ENCODE peak calls at places on chromosomes 13 and 19, in four cellular contexts. X is mesenchymal stem cell, I is neuronal stem cell, K is H1. E is an unnamed sample.

GRCh38 chr13:24007979-24008620 is 110.8 kb upstream of the C1QTNF9B start:
- DNase-seq in X (no peak), I (no peak), K (no peak), E (peak; percentile 88)

GRCh38 chr13:99860736-99861135 is 110.8 kb downstream of the ZIC5 start:
- DNase-seq in I (peak; percentile 84), X (no peak), K (no peak), E (no peak)

GRCh38 chr19:3533563-3534216 is 5.3 kb upstream of the TEKTIP1 start:
- DNase-seq in K (no peak), I (no peak), X (no peak), E (no peak)

GRCh38 chr19:50266896-50267295 is 62.3 kb downstream of the KCNC3 start:
- DNase-seq in X (no peak), K (peak; percentile 97), I (no peak), E (peak; percentile 2)

GRCh38 chr19:4455742-4456565 is 1.6 kb downstream of the UBXN6 start:
- DNase-seq in I (no peak), X (peak; percentile 63), K (no peak), E (no peak)

GRCh38 chr13:23321534-23322241 is 111.8 kb downstream of the SACS start:
- DNase-seq in X (peak; percentile 93), I (no peak), K (no peak), E (peak; percentile 67)

GRCh38 chr19:47186337-47187022 is 44.5 kb downstream of the BBC3 start:
- DNase-seq in X (no peak), I (no peak), K (no peak), E (no peak)

GRCh38 chr19:57830071-57830602 is at the start of gene ZNF587B:
- DNase-seq in K (peak; percentile 92), I (peak; percentile 85), X (peak; percentile 88), E (peak; percentile 99)

GRCh38 chr19:32497386-32497785 is 83.6 kb upstream of the PDCD5 start:
- DNase-seq in I (no peak), X (no peak), K (no peak), E (no peak)

DNA sequence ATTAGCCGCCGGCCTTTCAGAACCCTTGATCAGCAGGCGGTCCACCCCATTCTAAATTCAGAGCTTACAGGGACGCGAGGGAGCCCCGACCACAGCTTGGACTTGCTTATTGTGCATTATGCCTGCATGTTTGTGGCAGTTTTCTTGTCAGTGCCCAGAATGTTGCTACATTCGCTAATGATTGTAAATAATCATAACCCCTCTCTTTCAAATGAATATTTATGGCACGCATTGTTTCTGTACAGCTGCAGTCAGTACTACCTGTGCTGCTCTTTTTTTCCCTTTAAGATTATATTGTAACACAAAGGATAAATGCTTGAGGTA is 321 bp upstream of the VPS36 start:
- DNase-seq in I (no peak), X (no peak), K (no peak), E (no peak)
- H3K4me3 ChIP-seq in I (no peak overlapping the region), X (peak overlapping the region; percentile 20), K (no peak overlapping the region), E (no peak overlapping the region)

DNA sequence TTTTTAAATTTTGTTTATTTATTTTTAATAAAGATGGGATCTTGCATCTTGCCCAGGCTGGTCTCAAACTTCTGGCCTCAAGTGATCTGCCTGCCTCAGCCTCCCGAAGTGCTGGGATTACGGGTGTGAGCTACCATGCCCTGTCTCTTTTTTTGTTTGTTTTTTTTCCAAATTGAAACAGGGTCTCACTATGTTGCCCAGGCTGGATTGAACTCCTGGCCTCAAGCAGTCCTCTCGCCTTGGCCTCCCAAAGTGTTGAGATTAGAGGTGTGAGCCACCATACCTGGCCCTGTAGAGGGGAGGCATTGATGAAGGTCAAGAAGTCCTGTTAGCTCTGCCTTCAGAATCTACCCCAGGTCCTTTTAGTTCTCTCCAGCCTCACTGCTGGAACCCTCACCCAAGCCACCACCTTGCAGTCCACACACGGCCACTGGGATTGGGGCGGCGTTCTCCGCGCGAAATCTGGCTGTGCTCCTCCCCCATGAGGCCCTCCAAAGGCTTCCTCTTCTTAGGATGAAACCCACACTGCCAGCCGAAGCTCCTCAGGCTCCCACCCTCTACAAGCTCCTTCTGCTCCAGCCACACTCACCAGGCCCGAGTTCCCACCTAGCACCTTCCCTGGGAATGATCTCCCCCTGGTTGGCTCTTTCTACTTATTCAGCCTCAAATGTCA is 34.9 kb downstream of the ACTN4 start:
- DNase-seq in X (no peak), K (no peak), I (no peak), E (no peak)
- H2BK12ac ChIP-seq in X (peak overlapping the region; percentile 16), K (peak overlapping the region; percentile 96), I (no peak overlapping the region), E (peak overlapping the region; percentile 50)

GRCh38 chr19:39951686-39952085 is 17.3 kb upstream of the FCGBP start:
- DNase-seq in X (peak; percentile 23), K (no peak), I (no peak), E (no peak)

GRCh38 chr19:39953915-39954314 is 17.1 kb upstream of the PSMC4 start:
- DNase-seq in X (no peak), I (no peak), K (no peak), E (no peak)

GRCh38 chr19:39946532-39946931 is 12.1 kb upstream of the FCGBP start:
- DNase-seq in X (no peak), K (no peak), I (no peak), E (peak; percentile 37)

GRCh38 chr19:39949026-39949747 is 14.8 kb upstream of the FCGBP start:
- DNase-seq in I (no peak), K (no peak), X (no peak), E (no peak)

GRCh38 chr19:39951065-39951650 is 16.7 kb upstream of the FCGBP start:
- DNase-seq in X (no peak), I (no peak), K (no peak), E (no peak)
- H3K4me3 ChIP-seq in X (no peak overlapping the region), I (no peak overlapping the region), K (no peak overlapping the region), E (no peak overlapping the region)

GRCh38 chr19:35051796-35052195 is 10.3 kb downstream of the HPN start:
- DNase-seq in X (no peak), K (no peak), I (no peak), E (no peak)
- H2BK12ac ChIP-seq in X (no peak overlapping the region), K (no peak overlapping the region), I (no peak overlapping the region), E (no peak overlapping the region)

GRCh38 chr13:50292082-50292481 is 276.8 kb downstream of the KCNRG start:
- DNase-seq in I (no peak), K (no peak), X (peak; percentile 23), E (no peak)

GRCh38 chr13:50286376-50286775 is 271.1 kb downstream of the KCNRG start:
- DNase-seq in I (no peak), X (no peak), K (no peak), E (no peak)

GRCh38 chr13:50290186-50290585 is 274.9 kb downstream of the KCNRG start:
- DNase-seq in I (no peak), X (no peak), K (no peak), E (no peak)

DNA sequence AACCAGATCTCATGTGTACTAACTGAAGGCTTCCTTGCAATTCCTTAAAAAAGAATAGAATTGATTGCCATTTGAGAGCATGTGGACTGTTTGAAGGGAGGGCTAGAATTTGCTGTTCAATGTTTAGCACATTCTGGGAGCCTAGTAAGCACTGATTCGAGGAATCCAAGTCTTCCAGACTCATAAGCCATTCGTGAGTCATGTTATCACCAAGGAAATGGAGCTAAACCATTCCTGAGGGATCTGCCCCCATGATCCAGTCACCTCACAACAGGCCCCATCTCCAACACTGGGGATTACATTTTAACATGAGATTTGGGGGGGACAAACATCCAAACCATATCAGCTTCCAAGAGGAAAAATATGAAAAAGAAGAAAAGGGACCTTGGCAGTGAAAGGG is 276.4 kb downstream of the KCNRG start:
- DNase-seq in I (no peak), X (no peak), K (no peak), E (no peak)
- H3K4me3 ChIP-seq in I (no peak overlapping the region), X (no peak overlapping the region), K (no peak overlapping the region), E (no peak overlapping the region)

GRCh38 chr13:80082396-80083096 is 258.4 kb downstream of the SPRY2 start:
- DNase-seq in X (peak; percentile 22), K (no peak), I (no peak), E (no peak)
- H2BK12ac ChIP-seq in X (no peak overlapping the region), K (no peak overlapping the region), I (no peak overlapping the region), E (peak overlapping the region; percentile 42)

DNA sequence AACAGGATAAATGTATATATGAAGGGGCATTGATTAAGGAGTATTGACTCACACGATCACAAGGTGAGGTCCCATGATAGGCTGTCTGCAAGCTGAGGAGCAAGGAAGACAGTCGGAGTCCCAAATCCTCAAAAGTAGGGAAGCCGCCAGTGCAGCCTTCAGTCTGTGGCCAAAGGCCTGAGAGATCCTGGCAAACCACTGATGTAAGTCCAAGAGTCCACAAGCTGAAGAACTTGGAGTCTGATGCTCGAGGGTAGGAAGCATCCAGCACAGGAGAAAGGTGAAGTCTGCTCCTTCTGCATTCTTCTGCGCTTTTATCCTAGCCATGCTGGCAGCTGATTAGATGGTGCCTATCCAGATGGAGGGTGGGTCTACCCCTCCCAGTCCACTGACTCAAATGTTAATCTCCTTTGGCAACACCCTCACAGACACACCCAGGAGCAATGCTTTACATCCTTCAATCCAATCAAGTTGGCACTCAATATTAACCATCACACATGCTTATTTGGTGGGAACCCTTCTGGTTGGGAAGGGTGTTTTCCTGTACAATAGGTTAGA is 55.1 kb downstream of the SLAIN1 start:
- DNase-seq in I (no peak), K (no peak), X (no peak), E (peak; percentile 4)
- H3K4me3 ChIP-seq in I (no peak overlapping the region), K (no peak overlapping the region), X (no peak overlapping the region), E (no peak overlapping the region)

DNA sequence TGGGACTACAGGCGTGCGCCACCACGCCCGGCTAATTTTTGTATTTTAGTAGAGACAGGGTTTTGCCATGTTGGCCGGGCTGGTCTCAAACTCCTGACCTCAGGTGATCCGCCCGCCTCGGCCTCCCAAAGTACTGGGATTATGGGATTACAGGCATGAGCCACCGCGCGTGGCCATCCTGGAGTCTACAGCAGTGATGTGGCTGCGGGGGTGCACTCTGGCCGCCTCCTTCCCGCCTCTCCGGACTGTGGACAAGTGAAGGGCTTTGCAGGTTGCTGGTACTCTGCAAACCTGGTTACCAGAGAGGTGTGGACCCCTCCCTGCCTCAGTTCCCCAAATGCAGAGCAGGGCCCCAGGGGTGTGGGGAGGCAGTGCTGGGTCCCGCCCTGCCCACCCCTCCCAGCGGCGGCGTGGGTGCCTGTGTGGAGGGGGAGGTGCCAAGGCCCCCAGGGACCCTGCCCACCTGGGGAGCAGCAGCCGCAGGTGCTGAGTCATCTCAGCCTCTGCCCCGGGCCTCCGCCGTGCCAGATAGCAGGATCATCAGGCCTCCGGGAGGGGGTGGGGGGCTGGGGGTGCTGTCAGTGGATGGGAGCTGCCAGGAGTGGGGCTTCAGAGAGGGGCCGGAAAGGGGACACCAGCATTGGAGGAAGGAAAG is 23.1 kb downstream of the ARID3A start:
- DNase-seq in K (no peak), X (no peak), I (no peak), E (no peak)
- H2BK12ac ChIP-seq in K (no peak overlapping the region), X (no peak overlapping the region), I (no peak overlapping the region), E (peak overlapping the region; percentile 35)

DNA sequence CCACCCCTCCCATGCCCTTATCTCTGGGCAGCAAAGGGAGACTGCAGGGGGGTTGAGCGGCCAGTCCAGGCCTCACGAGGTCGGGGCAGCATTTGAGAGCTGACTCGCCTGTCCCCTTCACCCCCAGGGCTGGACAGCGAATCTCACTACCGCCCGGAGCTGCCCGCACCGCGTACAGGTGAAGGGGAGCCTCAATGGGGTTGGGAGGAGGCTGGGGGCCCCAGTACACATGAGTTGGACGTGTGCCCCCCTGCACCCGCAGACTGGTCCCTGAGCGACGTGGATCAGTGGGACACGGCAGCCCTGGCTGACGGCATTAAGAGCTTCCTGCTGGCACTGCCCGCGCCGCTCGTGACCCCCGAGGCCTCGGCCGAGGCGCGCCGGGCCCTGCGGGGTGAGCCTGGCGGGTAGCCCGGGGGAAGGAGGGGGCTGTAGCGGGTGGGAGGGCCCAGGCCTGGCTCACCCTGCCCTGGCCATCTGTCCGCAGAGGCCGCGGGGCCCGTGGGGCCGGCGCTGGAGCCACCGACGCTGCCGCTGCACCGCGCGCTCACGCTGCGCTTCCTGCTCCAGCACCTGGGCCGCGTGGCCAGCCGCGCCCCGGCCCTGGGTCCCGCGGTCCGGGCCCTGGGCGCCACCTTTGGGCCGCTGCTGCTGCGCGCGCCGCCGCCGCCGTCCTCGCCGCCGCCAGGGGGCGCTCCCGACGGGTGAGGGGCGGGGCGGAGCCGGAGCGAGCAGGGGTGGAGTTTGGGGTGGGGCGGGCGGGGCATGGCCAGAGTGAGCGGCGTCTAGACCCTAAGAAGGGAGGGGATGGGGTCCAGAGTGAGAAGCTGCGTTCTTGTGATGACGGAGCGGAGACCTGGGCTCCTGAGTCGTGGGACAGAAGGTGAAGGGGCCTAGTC is 8.1 kb downstream of the PIK3R2 start:
- DNase-seq in I (peak; percentile 66), X (no peak), K (peak; percentile 92), E (peak; percentile 87)
- H3K4me3 ChIP-seq in I (peak overlapping the region; percentile 31), X (peak overlapping the region; percentile 33), K (no peak overlapping the region), E (no peak overlapping the region)